ENCODE peak calls at places on chromosomes 6 and 20, in eight cellular contexts. One of them, this sample, is unnamed. For H3K4me1, the result is how much of the 10 kb centered on the place peaks cover.

GRCh38 chr20:33832113-33832853 is 21.1 kb downstream of the CHMP4B start:
- DNase-seq in GM23338: peak
- DNase-seq in osteoblast: no peak
- DNase-seq in cardiac muscle cell: no peak
- DNase-seq in mesenchymal stem cell: no peak
- DNase-seq in mucosa of descending colon: peak
- DNase-seq in hepatocyte: no peak
- DNase-seq in mesendoderm: no peak
- DNase-seq in this sample: peak

GRCh38 chr6:28543671-28544131 is 18.0 kb downstream of the GPX5 start:
- DNase-seq in mesendoderm: peak
- DNase-seq in GM23338: peak
- DNase-seq in hepatocyte: peak
- DNase-seq in mesenchymal stem cell: no peak
- DNase-seq in osteoblast: no peak
- DNase-seq in mucosa of descending colon: no peak
- DNase-seq in cardiac muscle cell: peak
- DNase-seq in this sample: no peak

GRCh38 chr6:75290558-75290957 is 6.0 kb upstream of the TMEM30A start:
- DNase-seq in osteoblast: no peak
- DNase-seq in mucosa of descending colon: no peak
- DNase-seq in GM23338: peak
- DNase-seq in mesenchymal stem cell: no peak
- DNase-seq in mesendoderm: peak
- DNase-seq in hepatocyte: no peak
- DNase-seq in cardiac muscle cell: no peak
- DNase-seq in this sample: no peak

GRCh38 chr6:134058622-134059366 is 6.4 kb upstream of the SLC2A12 start:
- DNase-seq in mesenchymal stem cell: no peak
- DNase-seq in GM23338: no peak
- DNase-seq in hepatocyte: no peak
- DNase-seq in mesendoderm: peak
- DNase-seq in mucosa of descending colon: no peak
- DNase-seq in cardiac muscle cell: no peak
- DNase-seq in osteoblast: no peak
- DNase-seq in this sample: no peak

GRCh38 chr20:38447931-38448675 is 13.0 kb upstream of the SNHG17 start:
- DNase-seq in osteoblast: peak
- DNase-seq in mesenchymal stem cell: no peak
- DNase-seq in mucosa of descending colon: peak
- DNase-seq in mesendoderm: peak
- DNase-seq in cardiac muscle cell: no peak
- DNase-seq in GM23338: no peak
- DNase-seq in hepatocyte: no peak
- DNase-seq in this sample: no peak

GRCh38 chr6:129353067-129353466 is 356.9 kb downstream of the ARHGAP18 start:
- DNase-seq in mucosa of descending colon: peak
- DNase-seq in GM23338: no peak
- DNase-seq in mesenchymal stem cell: no peak
- DNase-seq in mesendoderm: no peak
- DNase-seq in osteoblast: no peak
- DNase-seq in hepatocyte: no peak
- DNase-seq in cardiac muscle cell: no peak
- DNase-seq in this sample: no peak

GRCh38 chr6:83055366-83055964 is 10.2 kb downstream of the UBE3D start:
- DNase-seq in mesendoderm: peak
- DNase-seq in cardiac muscle cell: peak
- DNase-seq in GM23338: peak
- DNase-seq in osteoblast: peak
- DNase-seq in mucosa of descending colon: peak
- DNase-seq in mesenchymal stem cell: peak
- DNase-seq in hepatocyte: peak
- DNase-seq in this sample: peak

GRCh38 chr20:11235058-11235457 is 561.3 kb upstream of the JAG1 start:
- DNase-seq in mucosa of descending colon: no peak
- DNase-seq in osteoblast: peak
- DNase-seq in mesenchymal stem cell: peak
- DNase-seq in hepatocyte: no peak
- DNase-seq in cardiac muscle cell: no peak
- DNase-seq in mesendoderm: peak
- DNase-seq in GM23338: peak
- DNase-seq in this sample: no peak

GRCh38 chr20:50146732-50147662 is 6.5 kb downstream of the PEDS1 start:
- DNase-seq in GM23338: peak
- DNase-seq in mesendoderm: peak
- DNase-seq in cardiac muscle cell: no peak
- DNase-seq in osteoblast: peak
- DNase-seq in mesenchymal stem cell: no peak
- DNase-seq in mucosa of descending colon: peak
- DNase-seq in hepatocyte: no peak
- DNase-seq in this sample: no peak

GRCh38 chr6:53358440-53359087 is 9.8 kb upstream of the ELOVL5 start:
- DNase-seq in mesenchymal stem cell: no peak
- DNase-seq in mesendoderm: no peak
- DNase-seq in GM23338: no peak
- DNase-seq in cardiac muscle cell: peak
- DNase-seq in hepatocyte: peak
- DNase-seq in mucosa of descending colon: no peak
- DNase-seq in osteoblast: no peak
- DNase-seq in this sample: peak

GRCh38 chr20:50845566-50846211 is 50.8 kb downstream of the BCAS4 start:
- DNase-seq in osteoblast: no peak
- DNase-seq in mucosa of descending colon: no peak
- DNase-seq in mesendoderm: no peak
- DNase-seq in mesenchymal stem cell: no peak
- DNase-seq in GM23338: no peak
- DNase-seq in hepatocyte: no peak
- DNase-seq in cardiac muscle cell: no peak
- DNase-seq in this sample: no peak

GRCh38 chr20:48901326-48901725 is 20.2 kb upstream of the ARFGEF2 start:
- DNase-seq in GM23338: no peak
- DNase-seq in hepatocyte: no peak
- DNase-seq in mesenchymal stem cell: no peak
- DNase-seq in osteoblast: no peak
- DNase-seq in mucosa of descending colon: no peak
- DNase-seq in cardiac muscle cell: no peak
- DNase-seq in mesendoderm: no peak
- DNase-seq in this sample: no peak

GRCh38 chr6:7267521-7268091 is 45.4 kb downstream of the SSR1 start:
- DNase-seq in GM23338: no peak
- DNase-seq in osteoblast: peak
- DNase-seq in mesenchymal stem cell: peak
- DNase-seq in hepatocyte: peak
- DNase-seq in cardiac muscle cell: no peak
- DNase-seq in mesendoderm: no peak
- DNase-seq in mucosa of descending colon: no peak
- DNase-seq in this sample: no peak

GRCh38 chr6:294656-295565 is 2.6 kb downstream of the DUSP22 start:
- DNase-seq in cardiac muscle cell: no peak
- DNase-seq in hepatocyte: no peak
- DNase-seq in mucosa of descending colon: no peak
- DNase-seq in mesendoderm: no peak
- DNase-seq in osteoblast: no peak
- DNase-seq in mesenchymal stem cell: no peak
- DNase-seq in GM23338: no peak
- DNase-seq in this sample: no peak

GRCh38 chr6:148761532-148761951 is 14.7 kb downstream of the UST start:
- DNase-seq in hepatocyte: no peak
- DNase-seq in cardiac muscle cell: peak
- DNase-seq in osteoblast: no peak
- DNase-seq in mesendoderm: no peak
- DNase-seq in mesenchymal stem cell: no peak
- DNase-seq in mucosa of descending colon: peak
- DNase-seq in GM23338: no peak
- DNase-seq in this sample: no peak

GRCh38 chr6:121867095-121867494 is 431.6 kb downstream of the GJA1 start:
- DNase-seq in mesenchymal stem cell: no peak
- DNase-seq in mesendoderm: no peak
- DNase-seq in osteoblast: no peak
- DNase-seq in GM23338: no peak
- DNase-seq in hepatocyte: no peak
- DNase-seq in mucosa of descending colon: no peak
- DNase-seq in cardiac muscle cell: no peak
- DNase-seq in this sample: no peak

GRCh38 chr20:3160418-3160817 is 753 bp upstream of the FASTKD5 start:
- DNase-seq in osteoblast: peak
- DNase-seq in cardiac muscle cell: no peak
- DNase-seq in GM23338: no peak
- DNase-seq in mesenchymal stem cell: no peak
- DNase-seq in mucosa of descending colon: no peak
- DNase-seq in hepatocyte: no peak
- DNase-seq in mesendoderm: no peak
- DNase-seq in this sample: no peak

DNA sequence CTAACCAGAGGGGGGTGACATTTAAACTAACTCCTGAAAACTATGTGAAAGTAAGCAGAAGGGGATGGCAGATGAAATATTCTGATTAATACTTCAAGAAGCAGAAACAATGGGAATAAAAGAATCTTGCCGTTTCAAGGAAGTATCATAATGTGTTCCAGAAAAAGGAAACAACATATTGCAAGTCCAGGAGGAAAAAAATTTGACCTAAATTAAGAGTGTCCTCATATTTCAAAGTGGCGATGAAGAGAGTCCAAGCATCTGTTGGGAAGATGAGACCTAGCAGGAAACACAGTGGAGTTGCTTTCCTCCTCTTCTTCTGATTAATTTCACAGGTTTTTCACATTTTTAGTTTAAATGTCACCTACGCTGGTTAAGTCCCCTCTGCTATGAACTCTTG is 45.6 kb upstream of the TNFAIP3 start:
- DNase-seq in osteoblast: no peak
- DNase-seq in mesenchymal stem cell: no peak
- DNase-seq in mucosa of descending colon: no peak
- DNase-seq in hepatocyte: no peak
- DNase-seq in mesendoderm: no peak
- DNase-seq in cardiac muscle cell: no peak
- DNase-seq in GM23338: no peak
- DNase-seq in this sample: no peak
- H3K4me1 ChIP-seq in osteoblast: under half
- H3K4me1 ChIP-seq in mesenchymal stem cell: under half
- H3K4me1 ChIP-seq in mucosa of descending colon: under half
- H3K4me1 ChIP-seq in hepatocyte: under half
- H3K4me1 ChIP-seq in mesendoderm: under half
- H3K4me1 ChIP-seq in cardiac muscle cell: under half
- H3K4me1 ChIP-seq in GM23338: under half
- H3K4me1 ChIP-seq in this sample: under half

GRCh38 chr6:35021014-35021413 is 120.1 kb downstream of the TCP11 start:
- DNase-seq in mucosa of descending colon: no peak
- DNase-seq in GM23338: peak
- DNase-seq in hepatocyte: no peak
- DNase-seq in mesendoderm: no peak
- DNase-seq in cardiac muscle cell: no peak
- DNase-seq in mesenchymal stem cell: no peak
- DNase-seq in osteoblast: no peak
- DNase-seq in this sample: peak

GRCh38 chr6:35025241-35026188 is 115.6 kb downstream of the TCP11 start:
- DNase-seq in mesendoderm: peak
- DNase-seq in hepatocyte: no peak
- DNase-seq in GM23338: peak
- DNase-seq in mucosa of descending colon: no peak
- DNase-seq in mesenchymal stem cell: no peak
- DNase-seq in osteoblast: peak
- DNase-seq in cardiac muscle cell: no peak
- DNase-seq in this sample: no peak

GRCh38 chr6:35023091-35023490 is 118.0 kb downstream of the TCP11 start:
- DNase-seq in hepatocyte: no peak
- DNase-seq in mucosa of descending colon: no peak
- DNase-seq in osteoblast: no peak
- DNase-seq in mesenchymal stem cell: no peak
- DNase-seq in GM23338: no peak
- DNase-seq in mesendoderm: no peak
- DNase-seq in cardiac muscle cell: no peak
- DNase-seq in this sample: no peak

GRCh38 chr6:35024601-35025054 is 116.5 kb downstream of the TCP11 start:
- DNase-seq in mesendoderm: peak
- DNase-seq in osteoblast: peak
- DNase-seq in mucosa of descending colon: peak
- DNase-seq in cardiac muscle cell: peak
- DNase-seq in hepatocyte: peak
- DNase-seq in GM23338: peak
- DNase-seq in mesenchymal stem cell: peak
- DNase-seq in this sample: no peak

DNA sequence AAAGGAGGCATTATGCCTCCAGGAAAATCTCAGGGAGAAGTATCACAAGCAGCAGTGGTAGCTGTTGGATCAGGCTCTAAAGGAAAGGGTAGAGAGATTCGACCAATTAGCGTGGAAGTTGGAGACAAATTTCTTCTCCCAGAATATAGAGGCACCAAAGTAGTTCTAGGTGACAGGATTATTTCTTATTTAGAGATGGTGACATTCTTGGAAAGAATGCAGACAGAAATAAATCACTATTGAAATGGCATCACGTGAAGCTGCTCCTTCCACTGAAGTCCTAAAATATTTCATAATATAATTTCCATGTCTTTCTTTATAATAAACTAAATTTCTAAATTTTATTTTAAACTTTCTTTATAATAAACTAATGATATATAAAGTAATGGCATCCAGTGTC is 117.5 kb downstream of the TCP11 start:
- DNase-seq in GM23338: no peak
- DNase-seq in mesenchymal stem cell: no peak
- DNase-seq in mucosa of descending colon: no peak
- DNase-seq in mesendoderm: no peak
- DNase-seq in hepatocyte: no peak
- DNase-seq in cardiac muscle cell: no peak
- DNase-seq in osteoblast: no peak
- DNase-seq in this sample: no peak
- H3K4me1 ChIP-seq in GM23338: half or more
- H3K4me1 ChIP-seq in mesenchymal stem cell: under half
- H3K4me1 ChIP-seq in mucosa of descending colon: under half
- H3K4me1 ChIP-seq in mesendoderm: under half
- H3K4me1 ChIP-seq in hepatocyte: under half
- H3K4me1 ChIP-seq in cardiac muscle cell: under half
- H3K4me1 ChIP-seq in osteoblast: under half
- H3K4me1 ChIP-seq in this sample: under half

GRCh38 chr6:127816643-127817042 is 84.2 kb downstream of the THEMIS start:
- DNase-seq in osteoblast: no peak
- DNase-seq in mesendoderm: no peak
- DNase-seq in GM23338: peak
- DNase-seq in mucosa of descending colon: no peak
- DNase-seq in mesenchymal stem cell: no peak
- DNase-seq in cardiac muscle cell: no peak
- DNase-seq in hepatocyte: no peak
- DNase-seq in this sample: no peak
- H3K4me1 ChIP-seq in osteoblast: under half
- H3K4me1 ChIP-seq in mesendoderm: under half
- H3K4me1 ChIP-seq in GM23338: under half
- H3K4me1 ChIP-seq in mucosa of descending colon: under half
- H3K4me1 ChIP-seq in mesenchymal stem cell: under half
- H3K4me1 ChIP-seq in cardiac muscle cell: under half
- H3K4me1 ChIP-seq in hepatocyte: under half
- H3K4me1 ChIP-seq in this sample: under half

DNA sequence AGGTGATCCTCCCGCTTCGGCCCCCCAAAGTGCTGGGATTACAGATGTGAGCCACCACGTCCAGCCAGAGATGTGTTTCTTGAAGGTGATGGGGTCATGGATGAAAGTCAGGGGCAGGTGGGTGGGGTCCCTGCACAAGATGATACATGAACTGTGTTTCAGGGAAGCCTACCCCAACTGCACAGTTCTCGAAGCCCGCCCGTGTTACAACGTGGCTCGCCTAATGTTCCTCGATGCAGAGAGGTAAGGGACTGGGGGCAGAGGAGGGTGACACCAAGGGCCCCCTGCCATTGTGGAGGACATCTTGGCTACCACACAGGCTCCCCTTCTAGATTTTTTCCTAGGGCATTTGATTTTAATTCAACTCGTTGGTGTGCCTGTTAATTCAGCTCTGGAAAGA is 11.9 kb upstream of the CAPN11 start:
- DNase-seq in hepatocyte: no peak
- DNase-seq in GM23338: no peak
- DNase-seq in mucosa of descending colon: no peak
- DNase-seq in mesendoderm: no peak
- DNase-seq in osteoblast: peak
- DNase-seq in mesenchymal stem cell: no peak
- DNase-seq in cardiac muscle cell: no peak
- DNase-seq in this sample: no peak
- H3K4me1 ChIP-seq in hepatocyte: under half
- H3K4me1 ChIP-seq in GM23338: under half
- H3K4me1 ChIP-seq in mucosa of descending colon: under half
- H3K4me1 ChIP-seq in mesendoderm: under half
- H3K4me1 ChIP-seq in osteoblast: under half
- H3K4me1 ChIP-seq in mesenchymal stem cell: under half
- H3K4me1 ChIP-seq in cardiac muscle cell: under half
- H3K4me1 ChIP-seq in this sample: under half